ENCODE peak calls at places on chromosomes 3 and 15, in seven cellular contexts. C is IMR-90, G is H9, R is H1, L is mesenchymal stem cell, N is trophoblast cell, W is neuronal stem cell. Y is an unnamed sample. For H3K4me1, the result is how much of the 10 kb centered on the place peaks cover.

GRCh38 chr3:37545479-37545878 is 316.2 kb upstream of the CTDSPL start:
- DNase-seq in C (no peak), G (no peak), R (no peak), L (no peak), N (no peak), W (no peak), Y (peak)

GRCh38 chr3:178504128-178504527 is 32.1 kb upstream of the KCNMB2 start:
- DNase-seq in C (no peak), G (no peak), R (no peak), L (no peak), N (no peak), W (no peak), Y (no peak)

GRCh38 chr3:29683306-29683993 is 402.6 kb downstream of the RBMS3 start:
- DNase-seq in C (peak), G (no peak), R (no peak), L (peak), N (peak), W (no peak), Y (peak)

GRCh38 chr15:31811641-31812040 is 218.7 kb upstream of the CHRNA7 start:
- DNase-seq in C (no peak), G (no peak), R (no peak), L (no peak), N (no peak), W (no peak), Y (no peak)

GRCh38 chr3:38567498-38567897 is 71.4 kb downstream of the EXOG start:
- DNase-seq in C (no peak), G (peak), R (peak), L (no peak), N (no peak), W (no peak), Y (no peak)

GRCh38 chr3:101936419-101937331 is 87.4 kb downstream of the NFKBIZ start:
- DNase-seq in C (peak), G (no peak), R (no peak), L (peak), N (peak), W (no peak), Y (no peak)

GRCh38 chr15:67720556-67721175 is 104.6 kb upstream of the SKOR1 start:
- DNase-seq in C (no peak), G (no peak), R (no peak), L (no peak), N (no peak), W (no peak), Y (no peak)

GRCh38 chr15:85788796-85789495 is 5.8 kb downstream of the KLHL25 start:
- DNase-seq in C (no peak), G (no peak), R (no peak), L (no peak), N (peak), W (no peak), Y (peak)

GRCh38 chr3:60501303-60501702 is 749.9 kb downstream of the FHIT start:
- DNase-seq in C (peak), G (no peak), R (no peak), L (no peak), N (no peak), W (no peak), Y (no peak)

GRCh38 chr15:89917442-89918085 is 4.8 kb upstream of the ARPIN start:
- DNase-seq in C (no peak), G (no peak), R (no peak), L (no peak), N (peak), W (no peak), Y (no peak)

GRCh38 chr3:40782086-40782721 is 257.4 kb downstream of the ZNF621 start:
- DNase-seq in C (no peak), G (no peak), R (no peak), L (no peak), N (no peak), W (no peak), Y (peak)

GRCh38 chr15:81380203-81380602 is 6.2 kb upstream of the TMC3 start:
- DNase-seq in C (no peak), G (no peak), R (no peak), L (no peak), N (no peak), W (no peak), Y (no peak)

GRCh38 chr3:52001443-52001974 is 5.8 kb upstream of the RPL29 start:
- DNase-seq in C (peak), G (peak), R (peak), L (peak), N (peak), W (peak), Y (peak)

GRCh38 chr15:62108411-62108810 is 41.6 kb downstream of the C2CD4A start:
- DNase-seq in C (no peak), G (no peak), R (no peak), L (no peak), N (no peak), W (no peak), Y (no peak)

GRCh38 chr15:68599560-68600071 is 20.8 kb downstream of the CORO2B start:
- DNase-seq in C (peak), G (peak), R (peak), L (peak), N (no peak), W (peak), Y (peak)

GRCh38 chr3:31567036-31567435 is 34.3 kb downstream of the STT3B start:
- DNase-seq in C (no peak), G (peak), R (no peak), L (no peak), N (no peak), W (no peak), Y (peak)

GRCh38 chr3:49123687-49124086 is 3.1 kb upstream of the USP19 start:
- DNase-seq in C (no peak), G (no peak), R (no peak), L (no peak), N (no peak), W (no peak), Y (no peak)

GRCh38 chr15:62594017-62594416 is 428.9 kb upstream of the C2CD4B start:
- DNase-seq in C (no peak), G (no peak), R (no peak), L (peak), N (no peak), W (no peak), Y (no peak)

GRCh38 chr3:108662141-108662738 is 72.7 kb downstream of the DZIP3 start:
- DNase-seq in C (peak), G (no peak), R (no peak), L (peak), N (peak), W (peak), Y (peak)

GRCh38 chr3:39644176-39644575 is 165.2 kb upstream of the MYRIP start:
- DNase-seq in C (peak), G (no peak), R (no peak), L (peak), N (peak), W (no peak), Y (no peak)

GRCh38 chr3:39637807-39638206 is 170.3 kb downstream of the MOBP start:
- DNase-seq in C (peak), G (no peak), R (no peak), L (peak), N (peak), W (no peak), Y (peak)

GRCh38 chr3:39639344-39640236 is 169.8 kb upstream of the MYRIP start:
- DNase-seq in C (peak), G (peak), R (no peak), L (peak), N (peak), W (peak), Y (peak)

GRCh38 chr3:39641210-39641718 is 168.1 kb upstream of the MYRIP start:
- DNase-seq in C (no peak), G (no peak), R (no peak), L (no peak), N (no peak), W (no peak), Y (no peak)

GRCh38 chr3:39638286-39638685 is 170.8 kb downstream of the MOBP start:
- DNase-seq in C (no peak), G (no peak), R (no peak), L (no peak), N (no peak), W (no peak), Y (no peak)
- H4K8ac ChIP-seq in C (peak), G (no peak), R (no peak), L (no peak), N (no peak), W (no peak), Y (no peak)

DNA sequence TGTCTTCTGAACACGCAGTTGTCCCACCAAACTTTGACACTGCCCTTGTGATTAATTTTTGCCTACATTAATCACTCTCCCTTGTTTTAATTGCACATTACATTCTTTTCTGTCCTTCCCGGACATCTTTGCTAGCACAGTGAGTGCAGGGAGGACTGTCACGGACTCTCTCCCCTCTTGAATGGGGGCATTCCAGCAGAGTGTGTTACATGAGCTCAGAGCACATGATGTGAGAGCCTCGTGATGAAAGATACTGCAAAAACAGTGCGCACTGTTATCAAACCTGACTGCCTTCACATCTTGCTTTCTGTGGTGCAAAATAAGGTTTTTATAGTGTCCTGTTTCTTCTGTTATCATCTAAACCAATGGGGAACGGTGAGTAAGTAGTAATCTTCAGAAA is 167.6 kb downstream of the PGPEP1L start:
- DNase-seq in C (no peak), G (no peak), R (no peak), L (no peak), N (no peak), W (no peak), Y (no peak)
- H3K27ac ChIP-seq in C (no peak), G (no peak), R (no peak), L (no peak), N (no peak), W (no peak), Y (no peak)

GRCh38 chr15:66078196-66078928 is 175.2 kb downstream of the MEGF11 start:
- DNase-seq in C (no peak), G (no peak), R (no peak), L (no peak), N (no peak), W (no peak), Y (no peak)
- H3K4me1 ChIP-seq in C (under half), G (under half), R (under half), L (under half), N (under half), W (under half), Y (under half)

DNA sequence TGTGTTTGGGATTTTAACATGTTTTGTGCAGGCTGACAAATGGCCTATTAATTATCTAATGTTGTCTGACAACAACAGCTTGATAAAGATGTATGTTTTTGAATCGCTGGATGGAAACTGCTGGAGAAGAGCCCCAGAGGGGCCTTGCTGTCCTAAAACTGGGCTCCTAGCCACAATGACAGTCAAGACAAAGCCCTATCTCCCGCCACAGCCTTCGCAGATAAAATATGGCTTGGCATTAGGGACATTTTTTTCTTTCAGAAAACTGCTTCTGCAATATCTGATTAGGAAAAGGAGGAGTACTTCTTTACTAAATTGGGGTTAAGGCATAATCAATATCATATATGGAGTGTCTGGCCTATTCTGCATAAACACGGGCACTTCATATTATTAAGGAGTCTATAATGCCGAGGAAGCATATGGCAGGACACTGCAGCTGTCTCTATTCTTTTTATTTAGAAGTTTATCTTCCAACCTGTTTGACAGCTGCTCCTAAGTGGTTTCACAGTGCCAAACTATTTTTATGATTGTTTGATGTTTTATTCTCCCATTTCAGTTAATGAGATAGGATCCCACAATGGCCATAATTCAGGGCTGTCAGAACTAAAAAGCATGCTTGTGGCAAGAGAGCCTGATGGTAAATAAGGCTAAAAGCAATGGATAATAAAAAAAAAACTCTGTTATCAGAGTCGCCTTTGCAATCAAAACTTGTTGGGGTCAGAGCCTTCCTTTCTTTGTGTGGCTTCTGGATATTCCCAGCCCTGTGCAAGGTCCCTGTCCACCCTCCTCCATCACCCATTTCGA is 210.1 kb downstream of the MECOM start:
- DNase-seq in C (no peak), G (no peak), R (no peak), L (no peak), N (no peak), W (no peak), Y (no peak)
- H4K8ac ChIP-seq in C (no peak), G (no peak), R (no peak), L (no peak), N (no peak), W (no peak), Y (no peak)

Y was measured in mesendoderm.